ENCODE peak calls at places on chromosome 13, in six cellular contexts. P is IMR-90, K is A549, O is transverse colon, V is tibial nerve, G is heart left ventricle. D is an unnamed sample.

GRCh38 chr13:112098699-112099098 is 31.8 kb downstream of the SOX1 start:
- DNase-seq in P (no peak), K (no peak), O (no peak), V (no peak), G (no peak), D (no peak)

GRCh38 chr13:100089633-100090032 is 740 bp downstream of the PCCA start:
- DNase-seq in P (peak; percentile 34), K (no peak), O (no peak), V (no peak), G (no peak), D (no peak)

GRCh38 chr13:76473552-76474134 is 412.6 kb downstream of the KCTD12 start:
- DNase-seq in P (peak; percentile 80), K (peak; percentile 77), O (peak; percentile 73), V (peak; percentile 83), G (peak; percentile 61), D (peak; percentile 88)

GRCh38 chr13:102310691-102311432 is 91.0 kb downstream of the FGF14 start:
- DNase-seq in P (no peak), K (no peak), O (no peak), V (peak; percentile 64), G (no peak), D (no peak)

GRCh38 chr13:22235950-22236290 is 565.0 kb downstream of the FGF9 start:
- DNase-seq in P (no peak), K (no peak), O (no peak), V (no peak), G (no peak), D (no peak)

GRCh38 chr13:80338781-80339577 is 1.9 kb downstream of the SPRY2 start:
- DNase-seq in P (peak; percentile 88), K (peak; percentile 61), O (peak; percentile 60), V (peak; percentile 63), G (peak; percentile 80), D (peak; percentile 94)

GRCh38 chr13:64675256-64675892 is 2554.8 kb downstream of the PCDH9 start:
- DNase-seq in P (peak; percentile 77), K (peak; percentile 86), O (no peak), V (no peak), G (no peak), D (no peak)

GRCh38 chr13:98570929-98571372 is 6.0 kb downstream of the STK24 start:
- DNase-seq in P (no peak), K (no peak), O (peak; percentile 61), V (no peak), G (no peak), D (peak; percentile 78)

GRCh38 chr13:43238341-43239083 is 215.1 kb downstream of the DNAJC15 start:
- DNase-seq in P (no peak), K (no peak), O (no peak), V (no peak), G (no peak), D (no peak)

GRCh38 chr13:106917024-106917491 is 349.1 kb upstream of the ARGLU1 start:
- DNase-seq in P (no peak), K (no peak), O (no peak), V (no peak), G (peak; percentile 65), D (no peak)

GRCh38 chr13:109301711-109302110 is 484.7 kb downstream of the IRS2 start:
- DNase-seq in P (no peak), K (no peak), O (no peak), V (no peak), G (no peak), D (no peak)

GRCh38 chr13:83839158-83839557 is 43.1 kb downstream of the SLITRK1 start:
- DNase-seq in P (no peak), K (no peak), O (no peak), V (no peak), G (no peak), D (no peak)

GRCh38 chr13:41503386-41503785 is 46.0 kb downstream of the RGCC start:
- DNase-seq in P (no peak), K (no peak), O (no peak), V (no peak), G (no peak), D (no peak)

GRCh38 chr13:19795956-19796355 is 13.2 kb upstream of the PSPC1 start:
- DNase-seq in P (no peak), K (no peak), O (no peak), V (no peak), G (no peak), D (no peak)

GRCh38 chr13:65697843-65698242 is 1532.3 kb downstream of the PCDH9 start:
- DNase-seq in P (no peak), K (no peak), O (no peak), V (no peak), G (no peak), D (no peak)

GRCh38 chr13:73859841-73860240 is 274.4 kb downstream of the KLF12 start:
- DNase-seq in P (no peak), K (no peak), O (no peak), V (no peak), G (no peak), D (no peak)

GRCh38 chr13:27665333-27665732 is 43.6 kb downstream of the POLR1D start:
- DNase-seq in P (peak; percentile 20), K (peak; percentile 7), O (no peak), V (no peak), G (no peak), D (no peak)

GRCh38 chr13:55244991-55245644 is 1895.6 kb upstream of the PRR20A start:
- DNase-seq in P (no peak), K (peak; percentile 2), O (no peak), V (no peak), G (no peak), D (no peak)

GRCh38 chr13:41455725-41456419 is 1.5 kb upstream of the RGCC start:
- DNase-seq in P (no peak), K (peak; percentile 36), O (no peak), V (no peak), G (no peak), D (no peak)

GRCh38 chr13:110715395-110716234 is 2.1 kb downstream of the ING1 start:
- DNase-seq in P (peak; percentile 100), K (peak; percentile 98), O (peak; percentile 98), V (peak; percentile 98), G (peak; percentile 98), D (peak; percentile 99)

GRCh38 chr13:110713642-110713952 is at the start of gene ING1:
- DNase-seq in P (no peak), K (no peak), O (no peak), V (no peak), G (no peak), D (no peak)

GRCh38 chr13:110712849-110713641 is 455 bp upstream of the ING1 start:
- DNase-seq in P (peak; percentile 100), K (peak; percentile 99), O (peak; percentile 99), V (peak; percentile 98), G (peak; percentile 100), D (peak; percentile 99)

GRCh38 chr13:110714798-110715394 is 1.4 kb downstream of the ING1 start:
- DNase-seq in P (peak; percentile 25), K (no peak), O (peak; percentile 63), V (peak; percentile 48), G (peak; percentile 76), D (peak; percentile 67)

GRCh38 chr13:110713981-110714797 is 689 bp downstream of the ING1 start:
- DNase-seq in P (peak; percentile 32), K (peak; percentile 34), O (peak; percentile 65), V (peak; percentile 36), G (peak; percentile 80), D (peak; percentile 57)
- TF ChIP-seq POLR2A in P (no peak), K (no peak), O (no peak), V (no peak), G (no peak), D (no peak)

GRCh38 chr13:60435762-60436374 is 38.8 kb downstream of the TDRD3 start:
- DNase-seq in P (no peak), K (no peak), O (no peak), V (no peak), G (no peak), D (no peak)

GRCh38 chr13:60439201-60439600 is 42.2 kb downstream of the TDRD3 start:
- DNase-seq in P (no peak), K (no peak), O (no peak), V (no peak), G (no peak), D (no peak)

DNA sequence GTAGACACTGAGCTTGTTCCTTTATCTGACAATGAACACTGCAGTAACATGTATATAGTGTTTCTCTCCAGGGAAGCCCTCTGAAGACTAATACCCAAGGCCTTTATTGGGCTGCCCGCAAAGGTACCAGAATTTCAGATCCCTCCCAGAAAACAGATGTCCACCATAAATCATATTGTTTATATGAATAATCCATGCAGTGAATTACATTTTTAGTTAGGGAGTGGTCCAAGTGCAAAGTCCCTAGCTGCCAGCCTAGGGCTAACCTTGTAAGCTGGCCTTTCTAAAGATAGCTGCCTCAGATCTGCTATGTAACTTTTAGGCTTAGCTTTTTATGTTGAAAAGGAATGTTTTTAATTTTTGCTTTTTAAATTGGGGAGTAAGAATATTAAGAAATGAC is 44.7 kb downstream of the TDRD3 start:
- DNase-seq in P (no peak), K (no peak), O (no peak), V (no peak), G (no peak), D (no peak)
- TF ChIP-seq POLR2A in P (no peak), K (no peak), O (no peak), V (no peak), G (no peak), D (no peak)

DNA sequence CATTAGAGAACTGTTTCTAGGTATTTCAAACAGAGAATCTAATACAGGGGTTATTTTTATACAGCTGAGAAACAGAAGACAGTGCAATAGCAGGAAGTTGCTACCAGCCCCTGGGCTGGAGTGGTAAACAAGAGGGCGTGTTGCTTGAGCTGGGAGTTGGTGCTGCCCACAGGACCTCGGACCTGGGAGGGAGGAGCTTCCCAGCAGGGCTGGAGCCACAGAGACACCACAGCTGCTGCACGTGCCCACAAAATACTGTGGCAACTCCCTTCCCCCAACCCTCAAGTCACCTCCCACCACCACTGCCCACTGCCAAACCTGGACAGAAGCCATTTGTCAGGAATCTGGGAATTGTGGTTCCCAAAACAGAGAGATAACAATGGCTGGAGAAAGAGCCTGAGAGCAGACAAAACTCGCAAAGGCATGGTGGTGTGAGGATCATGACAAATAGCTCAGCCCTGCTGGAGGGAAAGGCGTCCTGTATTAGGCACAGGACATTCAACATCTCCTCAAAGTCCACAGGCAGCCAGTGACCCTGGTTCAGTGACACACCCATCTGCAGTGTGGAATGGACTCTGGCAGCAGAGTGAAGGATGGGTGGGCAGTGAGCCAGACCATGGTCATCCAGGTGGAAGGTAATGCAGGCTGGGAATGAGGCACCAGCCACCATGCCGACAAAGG is 57.2 kb downstream of the SPATA13 start:
- DNase-seq in P (no peak), K (peak; percentile 32), O (peak; percentile 80), V (no peak), G (no peak), D (no peak)
- TF ChIP-seq POLR2A in P (no peak), K (no peak), O (no peak), V (no peak), G (no peak), D (no peak)

GRCh38 chr13:48403151-48403631 is 9.7 kb downstream of the LPAR6 start:
- DNase-seq in P (peak; percentile 18), K (no peak), O (no peak), V (no peak), G (no peak), D (no peak)
- TF ChIP-seq POLR2A in P (no peak), K (no peak), O (peak; percentile 35), V (peak; percentile 44), G (peak; percentile 25), D (no peak)

GRCh38 chr13:113584205-113584869 is at the start of gene TFDP1:
- DNase-seq in P (peak; percentile 79), K (peak; percentile 89), O (peak; percentile 79), V (peak; percentile 15), G (peak; percentile 89), D (no peak)
- TF ChIP-seq POLR2A in P (peak; percentile 64), K (peak; percentile 84), O (no peak), V (no peak), G (no peak), D (no peak)